ENCODE peak calls at places on chromosomes 13 and 19, in four cellular contexts. One of them, this sample, is unnamed.

GRCh38 chr13:40485611-40486517 is 180.6 kb downstream of the FOXO1 start:
- DNase-seq in HepG2: no peak
- DNase-seq in K562: no peak
- DNase-seq in WTC11: no peak
- DNase-seq in this sample: no peak

GRCh38 chr19:32828139-32828538 is 41.4 kb downstream of the SLC7A9 start:
- DNase-seq in HepG2: peak
- DNase-seq in WTC11: peak
- DNase-seq in K562: no peak
- DNase-seq in this sample: no peak

GRCh38 chr13:88857256-88857655 is 1186.1 kb downstream of the SLITRK5 start:
- DNase-seq in K562: no peak
- DNase-seq in WTC11: no peak
- DNase-seq in HepG2: no peak
- DNase-seq in this sample: no peak

GRCh38 chr13:75830842-75831241 is 194.7 kb downstream of the LMO7 start:
- DNase-seq in WTC11: no peak
- DNase-seq in HepG2: no peak
- DNase-seq in K562: no peak
- DNase-seq in this sample: no peak

GRCh38 chr13:111937763-111938375 is 129.1 kb upstream of the SOX1 start:
- DNase-seq in HepG2: no peak
- DNase-seq in K562: no peak
- DNase-seq in WTC11: no peak
- DNase-seq in this sample: no peak

GRCh38 chr19:17107546-17108452 is 32.2 kb downstream of the MYO9B start:
- DNase-seq in K562: no peak
- DNase-seq in HepG2: peak
- DNase-seq in WTC11: no peak
- DNase-seq in this sample: peak

GRCh38 chr19:13400296-13400695 is 106.0 kb downstream of the CACNA1A start:
- DNase-seq in WTC11: no peak
- DNase-seq in HepG2: no peak
- DNase-seq in K562: no peak
- DNase-seq in this sample: no peak

GRCh38 chr13:110308377-110309158 is 1.5 kb downstream of the COL4A2 start:
- DNase-seq in WTC11: peak
- DNase-seq in K562: no peak
- DNase-seq in HepG2: no peak
- DNase-seq in this sample: no peak

GRCh38 chr19:44611812-44612295 is 1.5 kb upstream of the IGSF23 start:
- DNase-seq in WTC11: no peak
- DNase-seq in HepG2: peak
- DNase-seq in K562: no peak
- DNase-seq in this sample: no peak

GRCh38 chr19:29680447-29680846 is 15.2 kb downstream of the PLEKHF1 start:
- DNase-seq in WTC11: no peak
- DNase-seq in HepG2: no peak
- DNase-seq in K562: no peak
- DNase-seq in this sample: no peak

GRCh38 chr19:10565028-10565566 is 713 bp downstream of the KRI1 start:
- DNase-seq in HepG2: no peak
- DNase-seq in WTC11: peak
- DNase-seq in K562: peak
- DNase-seq in this sample: peak

GRCh38 chr19:543912-544608 is at the start of gene GZMM:
- DNase-seq in K562: peak
- DNase-seq in HepG2: no peak
- DNase-seq in WTC11: no peak
- DNase-seq in this sample: no peak

GRCh38 chr13:98059276-98059675 is 83.6 kb upstream of the FARP1 start:
- DNase-seq in HepG2: no peak
- DNase-seq in K562: no peak
- DNase-seq in WTC11: no peak
- DNase-seq in this sample: no peak

GRCh38 chr13:78247362-78247761 is 328.7 kb upstream of the EDNRB start:
- DNase-seq in WTC11: no peak
- DNase-seq in HepG2: no peak
- DNase-seq in K562: no peak
- DNase-seq in this sample: no peak

GRCh38 chr19:33404506-33404905 is 31.0 kb downstream of the CEBPG start:
- DNase-seq in HepG2: no peak
- DNase-seq in WTC11: no peak
- DNase-seq in K562: no peak
- DNase-seq in this sample: no peak

GRCh38 chr19:4164262-4164661 is 10.8 kb downstream of the CREB3L3 start:
- DNase-seq in HepG2: no peak
- DNase-seq in K562: no peak
- DNase-seq in WTC11: no peak
- DNase-seq in this sample: no peak

GRCh38 chr19:4536798-4537197 is 1.8 kb upstream of the PLIN5 start:
- DNase-seq in HepG2: no peak
- DNase-seq in K562: no peak
- DNase-seq in WTC11: no peak
- DNase-seq in this sample: no peak

GRCh38 chr13:26384587-26384986 is 130.7 kb downstream of the CDK8 start:
- DNase-seq in K562: no peak
- DNase-seq in WTC11: no peak
- DNase-seq in HepG2: no peak
- DNase-seq in this sample: no peak

GRCh38 chr13:108463365-108463764 is 166.0 kb upstream of the MYO16 start:
- DNase-seq in K562: no peak
- DNase-seq in WTC11: no peak
- DNase-seq in HepG2: no peak
- DNase-seq in this sample: no peak

GRCh38 chr13:40784540-40784939 is 4.9 kb upstream of the SLC25A15 start:
- DNase-seq in HepG2: no peak
- DNase-seq in K562: no peak
- DNase-seq in WTC11: no peak
- DNase-seq in this sample: no peak

GRCh38 chr13:51148952-51149573 is 38.0 kb upstream of the C13orf42 start:
- DNase-seq in WTC11: peak
- DNase-seq in K562: no peak
- DNase-seq in HepG2: no peak
- DNase-seq in this sample: peak

GRCh38 chr19:17757125-17757524 is 5.8 kb downstream of the FCHO1 start:
- DNase-seq in K562: no peak
- DNase-seq in WTC11: no peak
- DNase-seq in HepG2: no peak
- DNase-seq in this sample: no peak

GRCh38 chr19:41849067-41849466 is 4.2 kb downstream of the DMRTC2 start:
- DNase-seq in WTC11: no peak
- DNase-seq in HepG2: no peak
- DNase-seq in K562: no peak
- DNase-seq in this sample: no peak

GRCh38 chr19:9917322-9917721 is 19.0 kb downstream of the OLFM2 start:
- DNase-seq in HepG2: peak
- DNase-seq in K562: peak
- DNase-seq in WTC11: peak
- DNase-seq in this sample: peak

GRCh38 chr13:113846639-113847318 is 17.1 kb downstream of the GAS6 start:
- DNase-seq in HepG2: no peak
- DNase-seq in K562: no peak
- DNase-seq in WTC11: peak
- DNase-seq in this sample: no peak

GRCh38 chr19:58107778-58108545 is 9.9 kb upstream of the ZSCAN18 start:
- DNase-seq in K562: no peak
- DNase-seq in WTC11: no peak
- DNase-seq in HepG2: no peak
- DNase-seq in this sample: no peak

GRCh38 chr13:84297246-84297645 is 415.0 kb upstream of the SLITRK1 start:
- DNase-seq in WTC11: no peak
- DNase-seq in HepG2: no peak
- DNase-seq in K562: no peak
- DNase-seq in this sample: no peak

GRCh38 chr13:87669379-87669978 is 1.7 kb upstream of the SLITRK5 start:
- DNase-seq in WTC11: no peak
- DNase-seq in K562: peak
- DNase-seq in HepG2: peak
- DNase-seq in this sample: peak

GRCh38 chr13:42991892-42992584 is at the start of gene EPSTI1:
- DNase-seq in WTC11: peak
- DNase-seq in K562: peak
- DNase-seq in HepG2: no peak
- DNase-seq in this sample: peak

GRCh38 chr19:52724701-52725514 is 9.9 kb downstream of the ZNF611 start:
- DNase-seq in HepG2: no peak
- DNase-seq in K562: peak
- DNase-seq in WTC11: no peak
- DNase-seq in this sample: no peak

GRCh38 chr19:8890260-8890659 is 58.1 kb downstream of the MBD3L1 start:
- DNase-seq in HepG2: no peak
- DNase-seq in WTC11: no peak
- DNase-seq in K562: no peak
- DNase-seq in this sample: no peak
- TF ChIP-seq ELF4 in HepG2: no peak
- TF ChIP-seq ELF4 in WTC11: no peak
- TF ChIP-seq ELF4 in K562: no peak
- TF ChIP-seq ELF4 in this sample: no peak

GRCh38 chr19:38930776-38931761 is at the start of gene MRPS12:
- DNase-seq in HepG2: peak
- DNase-seq in K562: peak
- DNase-seq in WTC11: peak
- DNase-seq in this sample: peak
- TF ChIP-seq ELF4 in HepG2: no peak
- TF ChIP-seq ELF4 in K562: no peak
- TF ChIP-seq ELF4 in WTC11: no peak
- TF ChIP-seq ELF4 in this sample: peak

DNA sequence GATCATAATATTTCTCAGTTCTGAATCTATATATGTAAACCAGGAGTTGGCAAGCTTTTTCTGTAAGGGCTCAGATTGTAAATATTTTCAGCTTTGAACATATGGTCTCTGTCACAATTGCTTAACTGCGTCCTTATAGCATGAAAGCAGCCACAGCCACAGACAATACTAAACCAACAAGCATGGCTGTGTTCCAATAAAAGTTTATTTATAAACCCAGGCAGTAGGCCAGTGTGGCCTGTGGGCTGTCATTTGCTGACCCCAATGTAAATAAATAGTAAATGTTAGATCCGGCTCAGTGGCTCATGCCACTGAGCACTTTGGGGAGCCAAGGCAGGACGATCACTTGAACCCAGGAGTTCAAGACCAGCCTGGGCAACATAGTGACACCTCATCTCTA is 12.2 kb upstream of the MYH14 start:
- DNase-seq in HepG2: no peak
- DNase-seq in K562: no peak
- DNase-seq in WTC11: no peak
- DNase-seq in this sample: no peak
- TF ChIP-seq ELF4 in HepG2: no peak
- TF ChIP-seq ELF4 in K562: no peak
- TF ChIP-seq ELF4 in WTC11: no peak
- TF ChIP-seq ELF4 in this sample: no peak

GRCh38 chr13:29893438-29893837 is 43.0 kb upstream of the UBL3 start:
- DNase-seq in WTC11: no peak
- DNase-seq in HepG2: no peak
- DNase-seq in K562: no peak
- DNase-seq in this sample: no peak

GRCh38 chr13:29888306-29888705 is 37.9 kb upstream of the UBL3 start:
- DNase-seq in K562: no peak
- DNase-seq in WTC11: no peak
- DNase-seq in HepG2: no peak
- DNase-seq in this sample: no peak

GRCh38 chr13:29887651-29888050 is 37.2 kb upstream of the UBL3 start:
- DNase-seq in K562: no peak
- DNase-seq in HepG2: no peak
- DNase-seq in WTC11: no peak
- DNase-seq in this sample: no peak

GRCh38 chr13:29897102-29897501 is 46.7 kb upstream of the UBL3 start:
- DNase-seq in WTC11: no peak
- DNase-seq in HepG2: no peak
- DNase-seq in K562: no peak
- DNase-seq in this sample: no peak

DNA sequence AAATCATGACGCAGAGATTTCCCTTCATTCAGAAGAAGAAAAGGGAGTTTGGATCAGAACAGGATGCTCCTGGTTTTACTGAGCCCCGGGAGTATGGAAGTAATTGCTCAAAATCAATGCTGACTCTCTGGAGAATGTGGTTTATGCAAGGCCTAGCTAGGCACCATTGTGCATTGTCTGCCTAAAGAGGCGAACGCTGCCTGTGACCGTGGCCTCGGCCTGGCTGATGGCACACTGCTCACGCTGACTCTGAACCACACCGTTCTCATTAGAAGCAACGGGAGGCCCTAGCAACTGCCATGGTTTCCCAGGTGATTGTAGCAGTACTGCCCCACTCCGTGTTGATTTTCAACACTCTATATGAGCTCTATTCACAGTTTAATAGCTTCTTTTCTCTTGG is 41.7 kb upstream of the UBL3 start:
- DNase-seq in K562: no peak
- DNase-seq in WTC11: no peak
- DNase-seq in HepG2: no peak
- DNase-seq in this sample: no peak
- TF ChIP-seq ELF4 in K562: no peak
- TF ChIP-seq ELF4 in WTC11: no peak
- TF ChIP-seq ELF4 in HepG2: no peak
- TF ChIP-seq ELF4 in this sample: no peak

GRCh38 chr13:33285420-33286124 is at the start of gene STARD13:
- DNase-seq in K562: peak
- DNase-seq in WTC11: peak
- DNase-seq in HepG2: peak
- DNase-seq in this sample: peak
- TF ChIP-seq ELF4 in K562: no peak
- TF ChIP-seq ELF4 in WTC11: no peak
- TF ChIP-seq ELF4 in HepG2: no peak
- TF ChIP-seq ELF4 in this sample: no peak

This sample was measured in HEK293T.